ENCODE peak calls at places on chromosomes 13 and 19, in four cellular contexts. One of them, this sample, is unnamed. For H3K4me1 and H3K36me3, the result is how much of the 10 kb centered on the place peaks cover.

GRCh38 chr19:27774337-27774736 is 1438.6 kb downstream of the UQCRFS1 start:
- DNase-seq in IMR-90: no peak
- DNase-seq in endodermal cell: peak
- DNase-seq in OCI-LY7: peak
- DNase-seq in this sample: no peak

GRCh38 chr19:35742121-35742724 is at the start of gene IGFLR1:
- DNase-seq in OCI-LY7: peak
- DNase-seq in endodermal cell: no peak
- DNase-seq in IMR-90: no peak
- DNase-seq in this sample: peak

GRCh38 chr13:59687028-59687427 is 476.7 kb downstream of the DIAPH3 start:
- DNase-seq in OCI-LY7: no peak
- DNase-seq in endodermal cell: no peak
- DNase-seq in IMR-90: no peak
- DNase-seq in this sample: no peak

GRCh38 chr19:18119243-18120105 is 21.9 kb downstream of the MAST3 start:
- DNase-seq in IMR-90: no peak
- DNase-seq in OCI-LY7: peak
- DNase-seq in endodermal cell: no peak
- DNase-seq in this sample: peak

GRCh38 chr13:97616385-97616784 is 182.4 kb downstream of the RAP2A start:
- DNase-seq in IMR-90: no peak
- DNase-seq in OCI-LY7: no peak
- DNase-seq in endodermal cell: no peak
- DNase-seq in this sample: no peak

GRCh38 chr13:98041081-98041820 is 87.8 kb downstream of the IPO5 start:
- DNase-seq in endodermal cell: peak
- DNase-seq in OCI-LY7: no peak
- DNase-seq in IMR-90: no peak
- DNase-seq in this sample: no peak

GRCh38 chr19:6903446-6903845 is 16.1 kb downstream of the ADGRE1 start:
- DNase-seq in endodermal cell: no peak
- DNase-seq in OCI-LY7: no peak
- DNase-seq in IMR-90: no peak
- DNase-seq in this sample: no peak

GRCh38 chr19:13255719-13256059 is 105.5 kb downstream of the IER2 start:
- DNase-seq in endodermal cell: no peak
- DNase-seq in OCI-LY7: no peak
- DNase-seq in IMR-90: no peak
- DNase-seq in this sample: no peak

GRCh38 chr19:44576843-44577565 is 36.4 kb upstream of the IGSF23 start:
- DNase-seq in endodermal cell: peak
- DNase-seq in OCI-LY7: peak
- DNase-seq in IMR-90: peak
- DNase-seq in this sample: peak

GRCh38 chr19:35354898-35355297 is 3.4 kb upstream of the FFAR3 start:
- DNase-seq in OCI-LY7: no peak
- DNase-seq in IMR-90: no peak
- DNase-seq in endodermal cell: peak
- DNase-seq in this sample: no peak

GRCh38 chr13:43196750-43197149 is 173.4 kb downstream of the DNAJC15 start:
- DNase-seq in OCI-LY7: no peak
- DNase-seq in IMR-90: no peak
- DNase-seq in endodermal cell: no peak
- DNase-seq in this sample: no peak

GRCh38 chr13:44989941-44990340 is 603 bp downstream of the GPALPP1 start:
- DNase-seq in OCI-LY7: peak
- DNase-seq in IMR-90: no peak
- DNase-seq in endodermal cell: peak
- DNase-seq in this sample: peak

GRCh38 chr19:6739390-6739883 is at the start of gene TRIP10:
- DNase-seq in endodermal cell: peak
- DNase-seq in IMR-90: peak
- DNase-seq in OCI-LY7: peak
- DNase-seq in this sample: peak

GRCh38 chr13:33992891-33993336 is 175.0 kb downstream of the RFC3 start:
- DNase-seq in IMR-90: no peak
- DNase-seq in OCI-LY7: peak
- DNase-seq in endodermal cell: no peak
- DNase-seq in this sample: no peak

GRCh38 chr13:99376132-99376531 is 68.9 kb upstream of the GPR183 start:
- DNase-seq in OCI-LY7: peak
- DNase-seq in endodermal cell: peak
- DNase-seq in IMR-90: no peak
- DNase-seq in this sample: no peak

GRCh38 chr19:58170860-58171259 is 12.0 kb upstream of the ZNF274 start:
- DNase-seq in IMR-90: peak
- DNase-seq in endodermal cell: no peak
- DNase-seq in OCI-LY7: no peak
- DNase-seq in this sample: no peak

GRCh38 chr19:9431475-9431874 is 3.9 kb downstream of the ZNF266 start:
- DNase-seq in OCI-LY7: peak
- DNase-seq in IMR-90: peak
- DNase-seq in endodermal cell: peak
- DNase-seq in this sample: peak

GRCh38 chr19:9836021-9836420 is 903 bp downstream of the PIN1 start:
- DNase-seq in IMR-90: peak
- DNase-seq in endodermal cell: no peak
- DNase-seq in OCI-LY7: peak
- DNase-seq in this sample: peak

GRCh38 chr19:13983213-13983889 is 22.8 kb downstream of the RFX1 start:
- DNase-seq in OCI-LY7: peak
- DNase-seq in endodermal cell: no peak
- DNase-seq in IMR-90: no peak
- DNase-seq in this sample: peak

GRCh38 chr13:101755228-101755887 is 302.9 kb downstream of the ITGBL1 start:
- DNase-seq in IMR-90: no peak
- DNase-seq in OCI-LY7: no peak
- DNase-seq in endodermal cell: no peak
- DNase-seq in this sample: no peak

GRCh38 chr13:113995051-113995601 is 21.2 kb upstream of the C13orf46 start:
- DNase-seq in endodermal cell: no peak
- DNase-seq in IMR-90: no peak
- DNase-seq in OCI-LY7: no peak
- DNase-seq in this sample: no peak

GRCh38 chr13:31201341-31202024 is 1.7 kb downstream of the B3GLCT start:
- DNase-seq in OCI-LY7: no peak
- DNase-seq in endodermal cell: no peak
- DNase-seq in IMR-90: peak
- DNase-seq in this sample: no peak

GRCh38 chr13:102770435-102770834 is 3.2 kb downstream of the TEX30 start:
- DNase-seq in IMR-90: no peak
- DNase-seq in OCI-LY7: no peak
- DNase-seq in endodermal cell: no peak
- DNase-seq in this sample: peak

GRCh38 chr13:36571444-36571843 is 102.4 kb upstream of the SERTM1 start:
- DNase-seq in IMR-90: no peak
- DNase-seq in endodermal cell: no peak
- DNase-seq in OCI-LY7: no peak
- DNase-seq in this sample: no peak

GRCh38 chr19:40348961-40349507 is 539 bp downstream of the PLD3 start:
- DNase-seq in IMR-90: peak
- DNase-seq in OCI-LY7: peak
- DNase-seq in endodermal cell: peak
- DNase-seq in this sample: peak

GRCh38 chr13:109985871-109986270 is 199.5 kb upstream of the IRS2 start:
- DNase-seq in OCI-LY7: no peak
- DNase-seq in IMR-90: peak
- DNase-seq in endodermal cell: peak
- DNase-seq in this sample: no peak

GRCh38 chr19:18304194-18304495 is 18.7 kb downstream of the LSM4 start:
- DNase-seq in OCI-LY7: peak
- DNase-seq in endodermal cell: no peak
- DNase-seq in IMR-90: no peak
- DNase-seq in this sample: no peak

GRCh38 chr13:114002771-114003321 is 29.0 kb upstream of the C13orf46 start:
- DNase-seq in endodermal cell: no peak
- DNase-seq in IMR-90: no peak
- DNase-seq in OCI-LY7: no peak
- DNase-seq in this sample: no peak

GRCh38 chr13:104327217-104327616 is 1261.0 kb upstream of the SLC10A2 start:
- DNase-seq in IMR-90: no peak
- DNase-seq in endodermal cell: no peak
- DNase-seq in OCI-LY7: no peak
- DNase-seq in this sample: no peak

GRCh38 chr13:94455414-94455813 is 24.1 kb downstream of the DCT start:
- DNase-seq in IMR-90: no peak
- DNase-seq in endodermal cell: no peak
- DNase-seq in OCI-LY7: no peak
- DNase-seq in this sample: no peak

GRCh38 chr13:111213964-111214726 is 99.0 kb downstream of the ARHGEF7 start:
- DNase-seq in IMR-90: no peak
- DNase-seq in OCI-LY7: peak
- DNase-seq in endodermal cell: no peak
- DNase-seq in this sample: no peak
- H3K4me1 ChIP-seq in IMR-90: under half
- H3K4me1 ChIP-seq in OCI-LY7: under half
- H3K4me1 ChIP-seq in endodermal cell: under half
- H3K4me1 ChIP-seq in this sample: under half

DNA sequence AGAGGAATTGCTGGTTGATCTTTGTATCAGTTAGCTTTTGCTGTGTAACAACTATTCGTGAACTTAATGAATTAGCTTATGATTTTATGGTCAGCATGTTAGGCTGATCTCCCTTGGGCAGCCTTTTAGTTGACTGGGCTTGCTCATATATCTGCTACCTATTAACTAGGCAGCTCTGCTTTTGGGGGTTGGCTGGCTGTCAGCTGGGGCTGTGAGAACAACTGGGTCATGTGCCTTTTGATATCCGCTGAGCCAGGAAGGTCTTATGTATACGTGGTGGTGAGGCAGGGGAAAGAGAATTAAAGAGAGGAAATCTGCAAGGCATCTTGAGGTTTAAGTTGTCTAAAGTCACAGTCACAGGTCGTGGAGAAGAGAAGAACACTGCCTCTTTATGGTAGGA is 206.9 kb downstream of the LMO7 start:
- DNase-seq in OCI-LY7: no peak
- DNase-seq in IMR-90: no peak
- DNase-seq in endodermal cell: no peak
- DNase-seq in this sample: no peak
- H3K36me3 ChIP-seq in OCI-LY7: under half
- H3K36me3 ChIP-seq in IMR-90: under half
- H3K36me3 ChIP-seq in endodermal cell: under half
- H3K36me3 ChIP-seq in this sample: under half

GRCh38 chr19:2464389-2464788 is 7.6 kb upstream of the LMNB2 start:
- DNase-seq in OCI-LY7: no peak
- DNase-seq in endodermal cell: peak
- DNase-seq in IMR-90: no peak
- DNase-seq in this sample: peak
- H3K4me1 ChIP-seq in OCI-LY7: under half
- H3K4me1 ChIP-seq in endodermal cell: under half
- H3K4me1 ChIP-seq in IMR-90: under half
- H3K4me1 ChIP-seq in this sample: under half

GRCh38 chr19:38704488-38705026 is 39.7 kb downstream of the CAPN12 start:
- DNase-seq in IMR-90: no peak
- DNase-seq in OCI-LY7: no peak
- DNase-seq in endodermal cell: no peak
- DNase-seq in this sample: no peak

GRCh38 chr19:38707512-38708114 is 36.7 kb downstream of the CAPN12 start:
- DNase-seq in endodermal cell: no peak
- DNase-seq in IMR-90: peak
- DNase-seq in OCI-LY7: no peak
- DNase-seq in this sample: peak

GRCh38 chr19:38703509-38703908 is 40.8 kb downstream of the CAPN12 start:
- DNase-seq in OCI-LY7: no peak
- DNase-seq in endodermal cell: no peak
- DNase-seq in IMR-90: no peak
- DNase-seq in this sample: no peak

GRCh38 chr19:38706792-38707511 is 37.3 kb downstream of the CAPN12 start:
- DNase-seq in IMR-90: no peak
- DNase-seq in OCI-LY7: no peak
- DNase-seq in endodermal cell: no peak
- DNase-seq in this sample: no peak

GRCh38 chr19:38705197-38706019 is 38.9 kb downstream of the CAPN12 start:
- DNase-seq in OCI-LY7: no peak
- DNase-seq in endodermal cell: no peak
- DNase-seq in IMR-90: no peak
- DNase-seq in this sample: no peak
- H3K36me3 ChIP-seq in OCI-LY7: under half
- H3K36me3 ChIP-seq in endodermal cell: half or more
- H3K36me3 ChIP-seq in IMR-90: half or more
- H3K36me3 ChIP-seq in this sample: under half

DNA sequence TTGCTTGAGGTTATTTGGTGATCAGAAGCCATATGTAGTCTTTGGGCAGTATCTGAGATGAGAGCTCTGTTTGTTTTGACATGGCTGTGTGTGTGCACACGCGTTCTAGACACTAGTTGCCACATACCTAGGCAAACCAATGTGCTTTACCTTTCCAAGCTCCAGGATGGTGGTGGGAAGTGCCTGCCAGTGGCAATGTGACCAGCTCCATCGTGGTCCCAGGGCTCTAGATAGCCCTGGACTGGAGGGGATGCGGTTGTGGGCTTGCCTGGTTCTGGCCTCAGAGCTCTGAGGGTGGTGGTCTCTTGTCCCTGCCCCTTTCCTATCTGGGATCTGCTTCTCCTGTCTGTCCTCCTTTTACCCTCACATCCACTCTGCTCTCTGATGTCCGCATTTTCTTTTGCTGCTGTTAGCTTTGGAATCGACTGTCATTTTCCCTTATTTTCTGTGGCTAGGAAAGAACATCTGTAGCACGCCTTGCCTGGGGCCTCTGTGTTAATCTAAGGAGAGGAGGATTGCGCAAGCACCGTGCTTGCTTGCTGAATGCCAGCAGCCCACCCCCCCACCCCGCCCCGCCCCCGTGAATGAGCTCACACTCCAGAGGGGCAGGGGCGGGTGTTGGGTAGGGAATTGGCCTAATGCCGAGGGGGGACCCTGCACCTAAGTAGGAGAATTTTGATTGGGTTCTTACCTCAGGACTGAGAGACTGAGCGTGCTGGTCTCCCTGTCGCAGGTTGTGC is 89.5 kb downstream of the ARHGEF7 start:
- DNase-seq in IMR-90: peak
- DNase-seq in endodermal cell: peak
- DNase-seq in OCI-LY7: no peak
- DNase-seq in this sample: no peak
- H3K4me1 ChIP-seq in IMR-90: under half
- H3K4me1 ChIP-seq in endodermal cell: under half
- H3K4me1 ChIP-seq in OCI-LY7: half or more
- H3K4me1 ChIP-seq in this sample: under half